ENCODE peak calls at places on chromosome 5, in ten cellular contexts. One of them, this sample, is unnamed.
A peak's percentile ranks its signal among the peaks of the same experiment; 100 is the strongest.

GRCh38 chr5:38680094-38680765 is 123.8 kb upstream of the LIFR start:
- DNase-seq in A549: no peak
- DNase-seq in transverse colon: no peak
- DNase-seq in GM12878: no peak
- DNase-seq in H1: no peak
- DNase-seq in stomach: no peak
- DNase-seq in sigmoid colon: no peak
- DNase-seq in ovary: no peak
- DNase-seq in upper lobe of left lung: no peak
- DNase-seq in SK-N-SH: no peak
- DNase-seq in this sample: no peak

GRCh38 chr5:134345996-134346395 is 21.0 kb downstream of the CDKL3 start:
- DNase-seq in A549: no peak
- DNase-seq in transverse colon: no peak
- DNase-seq in GM12878: no peak
- DNase-seq in H1: no peak
- DNase-seq in stomach: no peak
- DNase-seq in sigmoid colon: no peak
- DNase-seq in ovary: no peak
- DNase-seq in upper lobe of left lung: no peak
- DNase-seq in SK-N-SH: no peak
- DNase-seq in this sample: no peak

GRCh38 chr5:88883566-88884434 is 816 bp upstream of the MEF2C start:
- DNase-seq in A549: peak; percentile 18
- DNase-seq in transverse colon: peak; percentile 63
- DNase-seq in GM12878: no peak
- DNase-seq in H1: no peak
- DNase-seq in stomach: peak; percentile 34
- DNase-seq in sigmoid colon: peak; percentile 93
- DNase-seq in ovary: peak; percentile 73
- DNase-seq in upper lobe of left lung: peak; percentile 58
- DNase-seq in SK-N-SH: peak; percentile 69
- DNase-seq in this sample: peak; percentile 93

GRCh38 chr5:125595095-125595494 is 828.1 kb upstream of the GRAMD2B start:
- DNase-seq in A549: no peak
- DNase-seq in transverse colon: peak; percentile 48
- DNase-seq in GM12878: no peak
- DNase-seq in H1: no peak
- DNase-seq in stomach: peak; percentile 33
- DNase-seq in sigmoid colon: peak; percentile 86
- DNase-seq in ovary: peak; percentile 75
- DNase-seq in upper lobe of left lung: no peak
- DNase-seq in SK-N-SH: no peak
- DNase-seq in this sample: no peak

GRCh38 chr5:140083120-140083519 is 30.8 kb upstream of the PURA start:
- DNase-seq in A549: no peak
- DNase-seq in transverse colon: no peak
- DNase-seq in GM12878: no peak
- DNase-seq in H1: no peak
- DNase-seq in stomach: no peak
- DNase-seq in sigmoid colon: no peak
- DNase-seq in ovary: no peak
- DNase-seq in upper lobe of left lung: no peak
- DNase-seq in SK-N-SH: no peak
- DNase-seq in this sample: no peak

GRCh38 chr5:127176769-127177168 is 103.5 kb upstream of the C5orf63 start:
- DNase-seq in A549: no peak
- DNase-seq in transverse colon: no peak
- DNase-seq in GM12878: no peak
- DNase-seq in H1: no peak
- DNase-seq in stomach: no peak
- DNase-seq in sigmoid colon: no peak
- DNase-seq in ovary: no peak
- DNase-seq in upper lobe of left lung: no peak
- DNase-seq in SK-N-SH: no peak
- DNase-seq in this sample: no peak

GRCh38 chr5:120919017-120919416 is 454.9 kb downstream of the PRR16 start:
- DNase-seq in A549: no peak
- DNase-seq in transverse colon: no peak
- DNase-seq in GM12878: no peak
- DNase-seq in H1: no peak
- DNase-seq in stomach: no peak
- DNase-seq in sigmoid colon: no peak
- DNase-seq in ovary: no peak
- DNase-seq in upper lobe of left lung: no peak
- DNase-seq in SK-N-SH: no peak
- DNase-seq in this sample: no peak

GRCh38 chr5:31663519-31663918 is 24.6 kb downstream of the PDZD2 start:
- DNase-seq in A549: no peak
- DNase-seq in transverse colon: no peak
- DNase-seq in GM12878: no peak
- DNase-seq in H1: no peak
- DNase-seq in stomach: no peak
- DNase-seq in sigmoid colon: no peak
- DNase-seq in ovary: no peak
- DNase-seq in upper lobe of left lung: no peak
- DNase-seq in SK-N-SH: no peak
- DNase-seq in this sample: no peak

GRCh38 chr5:170614071-170614490 is 110.3 kb downstream of the KCNIP1 start:
- DNase-seq in A549: no peak
- DNase-seq in transverse colon: no peak
- DNase-seq in GM12878: no peak
- DNase-seq in H1: no peak
- DNase-seq in stomach: no peak
- DNase-seq in sigmoid colon: no peak
- DNase-seq in ovary: no peak
- DNase-seq in upper lobe of left lung: no peak
- DNase-seq in SK-N-SH: peak; percentile 69
- DNase-seq in this sample: no peak

GRCh38 chr5:140181525-140181924 is 6.5 kb downstream of the CYSTM1 start:
- DNase-seq in A549: no peak
- DNase-seq in transverse colon: no peak
- DNase-seq in GM12878: no peak
- DNase-seq in H1: no peak
- DNase-seq in stomach: no peak
- DNase-seq in sigmoid colon: no peak
- DNase-seq in ovary: no peak
- DNase-seq in upper lobe of left lung: no peak
- DNase-seq in SK-N-SH: no peak
- DNase-seq in this sample: no peak

GRCh38 chr5:67095346-67095871 is 101.2 kb downstream of the CD180 start:
- DNase-seq in A549: peak; percentile 50
- DNase-seq in transverse colon: peak; percentile 72
- DNase-seq in GM12878: no peak
- DNase-seq in H1: no peak
- DNase-seq in stomach: peak; percentile 63
- DNase-seq in sigmoid colon: peak; percentile 90
- DNase-seq in ovary: peak; percentile 55
- DNase-seq in upper lobe of left lung: peak; percentile 73
- DNase-seq in SK-N-SH: no peak
- DNase-seq in this sample: no peak

DNA sequence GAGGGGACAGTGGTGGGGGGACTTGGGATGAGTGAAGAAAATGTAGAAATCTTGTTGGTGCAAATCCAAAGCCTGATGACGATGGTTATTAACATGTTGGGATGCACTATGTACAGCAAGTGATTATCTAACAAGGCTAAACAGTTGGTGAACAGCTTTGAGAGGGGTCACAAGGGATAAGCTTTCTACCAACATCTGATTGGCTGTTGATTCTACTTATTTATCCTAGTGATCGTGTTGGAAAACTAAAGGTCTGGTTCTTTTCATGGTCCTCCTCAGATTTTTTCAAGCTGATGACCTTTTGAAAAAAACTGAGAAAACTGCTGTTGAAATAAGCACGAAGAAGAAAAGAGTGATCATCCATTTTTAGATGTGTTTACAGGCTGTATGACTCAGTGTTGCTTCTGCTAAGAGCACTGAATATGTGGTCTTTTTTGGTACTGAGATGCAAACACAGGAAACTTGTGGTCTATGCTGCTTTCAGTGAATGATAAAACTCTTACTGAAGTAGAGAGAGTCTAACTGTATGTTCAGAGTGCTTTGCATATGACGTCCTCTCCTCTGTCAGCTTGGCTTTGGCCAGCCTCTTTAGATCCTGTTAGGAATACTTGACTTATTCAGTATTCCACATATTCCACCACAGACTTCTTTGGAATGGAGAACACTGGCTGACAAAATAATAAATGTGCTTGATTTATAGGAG is 174.8 kb downstream of the SLF1 start:
- DNase-seq in A549: no peak
- DNase-seq in transverse colon: no peak
- DNase-seq in GM12878: peak; percentile 92
- DNase-seq in H1: no peak
- DNase-seq in stomach: no peak
- DNase-seq in sigmoid colon: no peak
- DNase-seq in ovary: no peak
- DNase-seq in upper lobe of left lung: no peak
- DNase-seq in SK-N-SH: no peak
- DNase-seq in this sample: no peak
- H3K27ac ChIP-seq in A549: no peak overlapping the region
- H3K27ac ChIP-seq in transverse colon: peak overlapping the region; percentile 47
- H3K27ac ChIP-seq in GM12878: peak overlapping the region; percentile 74
- H3K27ac ChIP-seq in H1: no peak overlapping the region
- H3K27ac ChIP-seq in stomach: peak overlapping the region; percentile 42
- H3K27ac ChIP-seq in sigmoid colon: no peak overlapping the region
- H3K27ac ChIP-seq in ovary: no peak overlapping the region
- H3K27ac ChIP-seq in upper lobe of left lung: peak overlapping the region; percentile 42
- H3K27ac ChIP-seq in SK-N-SH: no peak overlapping the region
- H3K27ac ChIP-seq in this sample: no peak overlapping the region

GRCh38 chr5:159777049-159777448 is 139.2 kb upstream of the ADRA1B start:
- DNase-seq in A549: no peak
- DNase-seq in transverse colon: no peak
- DNase-seq in GM12878: no peak
- DNase-seq in H1: no peak
- DNase-seq in stomach: no peak
- DNase-seq in sigmoid colon: no peak
- DNase-seq in ovary: no peak
- DNase-seq in upper lobe of left lung: no peak
- DNase-seq in SK-N-SH: no peak
- DNase-seq in this sample: no peak

GRCh38 chr5:159774476-159775031 is 141.7 kb upstream of the ADRA1B start:
- DNase-seq in A549: no peak
- DNase-seq in transverse colon: no peak
- DNase-seq in GM12878: no peak
- DNase-seq in H1: no peak
- DNase-seq in stomach: no peak
- DNase-seq in sigmoid colon: no peak
- DNase-seq in ovary: no peak
- DNase-seq in upper lobe of left lung: no peak
- DNase-seq in SK-N-SH: no peak
- DNase-seq in this sample: no peak

GRCh38 chr5:159772698-159773061 is 143.6 kb upstream of the ADRA1B start:
- DNase-seq in A549: no peak
- DNase-seq in transverse colon: no peak
- DNase-seq in GM12878: no peak
- DNase-seq in H1: no peak
- DNase-seq in stomach: no peak
- DNase-seq in sigmoid colon: no peak
- DNase-seq in ovary: no peak
- DNase-seq in upper lobe of left lung: no peak
- DNase-seq in SK-N-SH: no peak
- DNase-seq in this sample: no peak

GRCh38 chr5:159775890-159776289 is 140.4 kb upstream of the ADRA1B start:
- DNase-seq in A549: no peak
- DNase-seq in transverse colon: no peak
- DNase-seq in GM12878: no peak
- DNase-seq in H1: no peak
- DNase-seq in stomach: no peak
- DNase-seq in sigmoid colon: no peak
- DNase-seq in ovary: no peak
- DNase-seq in upper lobe of left lung: no peak
- DNase-seq in SK-N-SH: no peak
- DNase-seq in this sample: no peak

DNA sequence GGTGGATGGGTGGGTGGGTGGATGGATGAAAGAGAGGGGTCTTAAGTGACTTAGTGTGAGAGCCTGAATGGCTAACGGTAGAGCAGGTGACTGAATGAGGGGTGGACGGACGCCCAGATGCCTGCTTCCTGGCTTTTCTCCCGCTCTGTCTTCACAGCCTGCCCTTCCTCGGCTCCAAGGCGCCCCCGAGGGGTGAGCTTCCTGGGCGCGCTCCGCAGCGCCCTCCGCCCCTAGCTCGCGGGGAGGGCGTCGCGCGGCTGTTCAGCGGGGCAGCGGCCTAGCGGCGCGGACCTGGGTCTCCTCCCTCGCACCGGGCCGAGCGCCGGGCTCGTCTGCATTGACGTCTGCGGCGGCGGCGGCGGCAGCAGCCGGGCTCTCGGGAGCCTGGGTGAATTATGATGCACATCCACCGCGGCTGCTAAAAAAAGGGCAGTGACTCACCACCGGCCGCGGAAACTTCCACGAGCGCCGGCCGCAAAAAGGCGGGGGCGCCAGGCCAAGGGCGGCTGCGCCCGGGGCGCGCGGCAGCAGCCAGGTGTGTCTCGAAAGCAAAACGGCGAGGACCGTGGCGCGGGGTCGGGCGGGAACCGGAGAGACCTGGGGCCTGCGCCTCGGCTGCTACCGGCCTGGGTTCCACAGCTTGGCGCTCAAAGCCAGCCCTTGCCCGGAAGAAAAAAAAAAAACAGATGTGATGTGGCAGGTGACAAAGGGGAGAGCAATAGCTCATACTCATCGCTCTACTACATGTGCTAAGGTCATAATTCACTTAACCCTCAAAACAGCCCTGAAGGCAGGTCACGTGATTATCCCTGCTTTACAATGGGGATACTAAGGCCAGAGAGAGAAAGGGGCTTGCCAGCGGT is 143.0 kb upstream of the ADRA1B start:
- DNase-seq in A549: peak; percentile 76
- DNase-seq in transverse colon: peak; percentile 60
- DNase-seq in GM12878: no peak
- DNase-seq in H1: no peak
- DNase-seq in stomach: peak; percentile 77
- DNase-seq in sigmoid colon: peak; percentile 91
- DNase-seq in ovary: peak; percentile 83
- DNase-seq in upper lobe of left lung: peak; percentile 76
- DNase-seq in SK-N-SH: peak; percentile 68
- DNase-seq in this sample: no peak
- TF ChIP-seq EP300 in A549: no peak
- TF ChIP-seq EP300 in transverse colon: no peak
- TF ChIP-seq EP300 in GM12878: no peak
- TF ChIP-seq EP300 in H1: no peak
- TF ChIP-seq EP300 in stomach: no peak
- TF ChIP-seq EP300 in sigmoid colon: no peak
- TF ChIP-seq EP300 in ovary: peak; percentile 30
- TF ChIP-seq EP300 in upper lobe of left lung: no peak
- TF ChIP-seq EP300 in SK-N-SH: no peak
- TF ChIP-seq EP300 in this sample: no peak

GRCh38 chr5:142969624-142970439 is 199.7 kb downstream of the ARHGAP26 start:
- DNase-seq in A549: no peak
- DNase-seq in transverse colon: no peak
- DNase-seq in GM12878: no peak
- DNase-seq in H1: no peak
- DNase-seq in stomach: no peak
- DNase-seq in sigmoid colon: no peak
- DNase-seq in ovary: no peak
- DNase-seq in upper lobe of left lung: no peak
- DNase-seq in SK-N-SH: no peak
- DNase-seq in this sample: no peak
- H3K27ac ChIP-seq in A549: no peak overlapping the region
- H3K27ac ChIP-seq in transverse colon: no peak overlapping the region
- H3K27ac ChIP-seq in GM12878: no peak overlapping the region
- H3K27ac ChIP-seq in H1: no peak overlapping the region
- H3K27ac ChIP-seq in stomach: no peak overlapping the region
- H3K27ac ChIP-seq in sigmoid colon: no peak overlapping the region
- H3K27ac ChIP-seq in ovary: no peak overlapping the region
- H3K27ac ChIP-seq in upper lobe of left lung: no peak overlapping the region
- H3K27ac ChIP-seq in SK-N-SH: no peak overlapping the region
- H3K27ac ChIP-seq in this sample: no peak overlapping the region

GRCh38 chr5:84088996-84089395 is 295.7 kb downstream of the EDIL3 start:
- DNase-seq in A549: peak; percentile 38
- DNase-seq in transverse colon: no peak
- DNase-seq in GM12878: no peak
- DNase-seq in H1: no peak
- DNase-seq in stomach: no peak
- DNase-seq in sigmoid colon: no peak
- DNase-seq in ovary: no peak
- DNase-seq in upper lobe of left lung: no peak
- DNase-seq in SK-N-SH: peak; percentile 22
- DNase-seq in this sample: no peak
- TF ChIP-seq EP300 in A549: no peak
- TF ChIP-seq EP300 in transverse colon: no peak
- TF ChIP-seq EP300 in GM12878: no peak
- TF ChIP-seq EP300 in H1: no peak
- TF ChIP-seq EP300 in stomach: no peak
- TF ChIP-seq EP300 in sigmoid colon: no peak
- TF ChIP-seq EP300 in ovary: no peak
- TF ChIP-seq EP300 in upper lobe of left lung: no peak
- TF ChIP-seq EP300 in SK-N-SH: no peak
- TF ChIP-seq EP300 in this sample: no peak